ENCODE peak calls at places on chromosomes 12 and 14, in seven cellular contexts. E is occipital lobe, F is Calu3, U is left cardiac atrium, Y is HS-5, T is Ammon's horn, O is mesothelial cell of epicardium. B is an unnamed sample.

GRCh38 chr12:123041042-123041531 is 60.6 kb downstream of the ARL6IP4 start:
- DNase-seq in T (no peak), O (no peak), U (no peak), Y (no peak), F (no peak), E (no peak), B (no peak)

GRCh38 chr14:20343855-20344205 is 395 bp downstream of the PARP2 start:
- DNase-seq in E (no peak), O (no peak), Y (peak), T (peak), F (no peak), U (no peak), B (no peak)

GRCh38 chr14:106459971-106460730 is 933.8 kb downstream of the TMEM121 start:
- DNase-seq in O (no peak), Y (no peak), U (no peak), T (no peak), F (peak), E (no peak), B (no peak)

GRCh38 chr14:32472512-32473472 is 143.7 kb downstream of the AKAP6 start:
- DNase-seq in F (no peak), Y (peak), E (peak), T (peak), U (no peak), O (no peak), B (peak)

GRCh38 chr12:88108021-88108420 is 33.9 kb downstream of the CEP290 start:
- DNase-seq in T (no peak), Y (peak), F (no peak), O (no peak), U (no peak), E (no peak), B (no peak)

GRCh38 chr12:53765891-53766290 is 14.1 kb upstream of the CISTR start:
- DNase-seq in Y (no peak), E (no peak), F (no peak), U (no peak), T (no peak), O (no peak), B (no peak)

GRCh38 chr12:7092986-7093460 is 778 bp upstream of the C1R start:
- DNase-seq in T (no peak), E (no peak), F (no peak), O (no peak), Y (no peak), U (no peak), B (no peak)

GRCh38 chr14:90815817-90816662 is at the start of gene TTC7B:
- DNase-seq in Y (no peak), E (no peak), O (peak), U (peak), F (peak), T (no peak), B (no peak)

GRCh38 chr12:132275110-132275531 is 54.3 kb downstream of the GALNT9 start:
- DNase-seq in E (peak), O (no peak), F (peak), T (peak), Y (peak), U (no peak), B (no peak)

GRCh38 chr12:103654816-103655215 is 67.7 kb downstream of the STAB2 start:
- DNase-seq in Y (no peak), F (no peak), O (no peak), E (no peak), U (no peak), T (no peak), B (no peak)

GRCh38 chr12:100974747-100975146 is 180.2 kb downstream of the ANO4 start:
- DNase-seq in U (no peak), T (no peak), Y (no peak), O (no peak), E (no peak), F (no peak), B (no peak)

GRCh38 chr14:26773906-26774593 is 176.2 kb upstream of the NOVA1 start:
- DNase-seq in T (no peak), O (no peak), E (no peak), U (no peak), F (no peak), Y (no peak), B (no peak)

GRCh38 chr12:90061834-90062233 is 353.2 kb upstream of the ATP2B1 start:
- DNase-seq in E (no peak), O (no peak), U (no peak), F (no peak), Y (no peak), T (no peak), B (no peak)

GRCh38 chr12:47946413-47947107 is 16.8 kb upstream of the TMEM106C start:
- DNase-seq in F (no peak), O (no peak), Y (no peak), E (no peak), T (no peak), U (no peak), B (no peak)

GRCh38 chr14:96579358-96579757 is 77.2 kb downstream of the PAPOLA start:
- DNase-seq in O (no peak), F (no peak), U (no peak), T (no peak), Y (no peak), E (no peak), B (no peak)

GRCh38 chr12:88865537-88865936 is 285.3 kb upstream of the KITLG start:
- DNase-seq in F (no peak), E (no peak), U (no peak), T (no peak), O (no peak), Y (no peak), B (no peak)

GRCh38 chr12:76219806-76220205 is 128.4 kb downstream of the BBS10 start:
- DNase-seq in E (no peak), Y (no peak), O (no peak), F (no peak), T (no peak), U (no peak), B (no peak)

GRCh38 chr12:115541891-115542361 is 735.6 kb downstream of the MED13L start:
- DNase-seq in F (no peak), U (no peak), T (no peak), Y (no peak), O (no peak), E (no peak), B (no peak)